ENCODE peak calls at places on chromosomes 12 and 14, in eight cellular contexts. G is CD8-positive, alpha-beta T cell; T is uterus; N is endodermal cell; P is cardiac muscle cell; Y is adrenal gland; K is neuronal stem cell; F is tibial artery. M is an unnamed sample.

GRCh38 chr14:24262821-24263733 is at the start of gene TGM1:
- DNase-seq in P (no peak), F (no peak), Y (no peak), N (peak), T (no peak), G (no peak), K (no peak), M (no peak)

GRCh38 chr12:73465106-73465505 is 1072.5 kb upstream of the ATXN7L3B start:
- DNase-seq in N (peak), K (no peak), G (no peak), T (no peak), F (no peak), P (no peak), Y (no peak), M (no peak)

GRCh38 chr14:55073856-55074255 is 22.4 kb downstream of the MAPK1IP1L start:
- DNase-seq in K (no peak), P (no peak), F (no peak), G (no peak), T (no peak), Y (no peak), N (no peak), M (no peak)

GRCh38 chr14:52950898-52951729 is at the start of gene FERMT2:
- DNase-seq in P (peak), Y (peak), K (peak), F (peak), T (peak), N (peak), G (no peak), M (peak)

GRCh38 chr14:23093993-23094665 is 807 bp downstream of the ACIN1 start:
- DNase-seq in N (no peak), T (no peak), Y (no peak), G (no peak), F (no peak), K (no peak), P (no peak), M (no peak)

GRCh38 chr12:47547077-47547476 is 158.8 kb downstream of the RPAP3 start:
- DNase-seq in G (no peak), K (no peak), N (peak), F (no peak), Y (no peak), T (no peak), P (no peak), M (peak)

GRCh38 chr12:80053048-80053790 is 46.1 kb upstream of the OTOGL start:
- DNase-seq in T (peak), F (peak), K (no peak), N (no peak), G (no peak), P (no peak), Y (peak), M (no peak)

GRCh38 chr14:79357307-79357706 is 854.0 kb downstream of the DIO2 start:
- DNase-seq in F (no peak), T (no peak), K (no peak), Y (no peak), P (no peak), N (no peak), G (no peak), M (no peak)

GRCh38 chr12:125069616-125070015 is 4.4 kb downstream of the AACS start:
- DNase-seq in F (no peak), Y (no peak), K (no peak), T (no peak), G (no peak), P (no peak), N (no peak), M (no peak)

GRCh38 chr14:101103321-101103901 is 199.9 kb upstream of the RTL1 start:
- DNase-seq in Y (no peak), F (peak), K (no peak), G (no peak), N (peak), P (no peak), T (no peak), M (peak)

GRCh38 chr14:94598816-94599655 is 13.2 kb upstream of the SERPINA3 start:
- DNase-seq in P (no peak), F (peak), N (peak), K (no peak), Y (peak), G (no peak), T (peak), M (peak)

DNA sequence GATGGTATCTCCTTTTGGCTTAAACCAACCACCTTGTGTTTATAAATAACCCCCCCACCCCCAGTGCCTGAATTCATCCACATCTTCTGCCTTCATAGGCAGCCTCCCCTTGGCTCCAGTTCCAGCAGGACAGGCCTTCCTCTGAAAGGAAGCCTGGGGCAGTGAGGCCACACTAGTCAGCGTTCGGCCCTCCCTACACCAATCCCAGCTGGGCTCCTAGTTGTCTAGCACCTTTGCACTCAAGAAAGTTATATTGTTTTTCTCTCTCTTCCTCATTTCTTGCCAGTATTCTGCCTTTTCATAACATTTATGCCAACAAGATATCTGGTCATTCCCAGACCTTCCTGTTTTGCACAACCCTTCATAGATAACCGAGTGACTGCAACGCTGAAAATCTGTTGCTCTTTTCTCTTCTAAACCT is 73.1 kb upstream of the ACTN1 start:
- DNase-seq in G (no peak), K (no peak), P (no peak), Y (peak), T (peak), F (no peak), N (peak), M (no peak)
- H3K27ac ChIP-seq in G (no peak), K (no peak), P (peak), Y (peak), T (peak), F (peak), N (no peak), M (no peak)

DNA sequence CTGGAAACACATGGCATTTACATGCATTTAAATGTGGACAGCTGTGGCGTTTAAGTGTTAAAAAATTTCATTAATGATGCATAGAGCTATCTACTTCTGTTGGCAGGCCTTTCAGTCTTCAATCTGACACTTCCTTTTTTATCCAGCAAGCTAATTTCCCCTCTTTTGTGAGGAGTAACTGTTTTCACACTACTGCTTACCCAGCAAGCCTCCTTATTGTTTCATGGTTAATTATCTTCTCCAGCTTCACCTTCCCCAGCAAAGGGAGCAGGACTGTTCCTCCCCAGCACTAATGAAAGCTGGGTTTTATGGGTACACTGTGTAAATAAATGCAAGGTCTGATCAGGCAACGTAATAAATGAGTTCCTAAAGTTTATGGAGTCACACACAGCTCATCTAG is 129.4 kb upstream of the NPAS3 start:
- DNase-seq in Y (no peak), N (no peak), F (no peak), P (no peak), T (no peak), G (no peak), K (no peak), M (no peak)
- H3K4me3 ChIP-seq in Y (no peak), N (peak), F (no peak), P (no peak), T (no peak), G (no peak), K (no peak), M (no peak)

GRCh38 chr12:42704340-42704739 is 114.8 kb upstream of the PRICKLE1 start:
- DNase-seq in N (no peak), F (no peak), G (no peak), Y (no peak), T (no peak), K (no peak), P (no peak), M (no peak)

GRCh38 chr12:42705863-42706262 is 116.3 kb upstream of the PRICKLE1 start:
- DNase-seq in T (peak), Y (peak), F (peak), N (no peak), K (peak), G (no peak), P (no peak), M (peak)

GRCh38 chr12:42707312-42707711 is 117.8 kb upstream of the PRICKLE1 start:
- DNase-seq in Y (no peak), N (no peak), G (no peak), T (no peak), F (no peak), P (no peak), K (no peak), M (no peak)

GRCh38 chr12:42704810-42705401 is 115.4 kb upstream of the PRICKLE1 start:
- DNase-seq in T (no peak), Y (no peak), P (no peak), G (no peak), N (peak), K (no peak), F (no peak), M (no peak)

DNA sequence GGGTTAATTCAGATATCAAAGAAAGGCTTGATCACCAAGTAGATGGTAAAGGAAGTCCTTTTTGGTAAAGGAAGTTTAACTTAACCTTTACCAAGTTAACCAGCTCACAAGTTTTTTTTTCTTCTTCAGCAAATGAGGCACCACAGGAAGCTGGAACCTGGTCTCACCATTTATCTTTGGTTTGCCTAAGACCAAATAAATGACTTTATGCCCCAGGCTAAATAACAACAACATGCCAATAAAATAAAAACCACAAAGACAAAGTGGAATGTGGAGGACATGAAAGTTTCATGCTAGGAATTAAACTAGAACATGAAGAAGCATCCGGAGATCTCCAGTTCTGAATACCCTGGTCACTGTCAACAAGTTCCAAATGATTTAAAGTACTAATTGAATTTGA is 116.8 kb upstream of the PRICKLE1 start:
- DNase-seq in P (no peak), G (no peak), Y (no peak), N (no peak), T (no peak), K (no peak), F (no peak), M (no peak)
- H3K27ac ChIP-seq in P (no peak), G (no peak), Y (peak), N (no peak), T (peak), K (no peak), F (no peak), M (peak)

DNA sequence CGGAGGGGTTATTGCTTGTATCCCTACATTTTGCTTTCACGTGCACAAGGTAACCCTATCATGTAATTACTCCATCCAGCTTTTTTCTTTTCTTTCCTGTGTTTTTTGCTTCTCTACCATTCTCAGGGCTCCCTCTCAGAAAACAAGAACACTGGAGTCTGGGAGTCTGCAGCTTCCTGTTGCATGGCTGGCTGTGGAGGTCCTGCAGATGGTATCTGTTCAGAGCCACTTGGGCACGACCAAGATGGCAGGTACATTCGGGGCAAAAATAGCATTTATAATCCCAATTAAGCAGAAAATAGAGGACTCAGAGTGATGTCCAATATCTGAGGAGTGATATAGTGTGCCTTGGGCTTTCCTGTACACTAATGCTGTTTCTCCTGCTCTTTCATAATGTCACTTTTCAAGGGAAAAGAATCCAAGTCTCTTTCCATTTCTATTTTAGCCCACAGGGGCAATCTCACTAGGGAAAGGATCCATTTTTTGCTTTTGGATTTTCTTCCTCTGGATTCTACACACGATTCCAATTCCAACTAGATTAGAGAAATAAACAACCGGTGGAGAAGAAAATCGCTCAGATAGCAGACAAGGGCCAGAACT is 3.2 kb upstream of the NUMB start:
- DNase-seq in F (no peak), Y (no peak), N (peak), T (no peak), P (no peak), K (no peak), G (no peak), M (no peak)
- H3K4me3 ChIP-seq in F (no peak), Y (no peak), N (no peak), T (no peak), P (no peak), K (no peak), G (no peak), M (no peak)

DNA sequence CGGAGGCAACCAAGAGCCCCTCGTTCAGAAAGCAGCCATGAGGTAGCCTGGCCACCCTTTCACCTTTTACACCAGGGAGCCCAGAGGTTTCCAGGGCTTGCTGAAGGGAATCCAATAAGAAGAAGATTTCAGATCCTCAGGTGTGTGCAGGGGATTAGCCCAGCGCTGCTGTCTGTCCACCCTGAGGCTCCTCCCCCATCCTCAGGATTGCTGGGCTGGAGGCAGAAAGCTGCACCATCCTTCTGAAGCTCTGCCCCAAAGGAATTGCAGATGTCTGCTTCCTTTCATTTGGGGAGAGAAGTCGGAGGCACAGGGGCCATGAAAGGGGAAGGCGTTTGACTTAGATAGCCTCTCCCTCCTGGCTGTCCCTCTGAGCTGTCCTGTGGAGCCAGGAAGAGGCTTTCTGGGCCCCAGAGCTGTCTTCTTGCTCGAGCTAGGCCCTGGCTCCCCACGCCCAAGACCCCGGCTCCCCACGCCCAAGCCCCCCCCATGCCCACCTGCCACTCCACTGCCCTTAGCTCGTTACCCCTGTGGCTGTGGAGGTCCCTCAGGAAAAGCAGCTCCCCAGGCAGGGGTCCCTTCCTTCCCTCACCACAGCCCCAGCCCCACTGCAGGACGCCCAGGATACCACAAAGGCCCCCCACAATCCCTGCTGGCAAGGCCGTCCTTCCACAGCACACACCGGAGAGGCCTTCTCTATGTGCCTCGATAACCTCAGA is 359.0 kb downstream of the CACNA1C start:
- DNase-seq in T (no peak), G (no peak), F (no peak), N (peak), K (no peak), Y (no peak), P (peak), M (no peak)
- H3K27ac ChIP-seq in T (no peak), G (no peak), F (no peak), N (no peak), K (no peak), Y (no peak), P (peak), M (no peak)

M was measured in SJSA1.